ENCODE peak calls at places on chromosomes 7 and 10, in seven cellular contexts. V is stomach, D is tibial nerve, H is uterus, E is fibroblast of lung, L is transverse colon, J is neural progenitor cell. Y is an unnamed sample.
A peak's percentile ranks its signal among the peaks of the same experiment; 100 is the strongest.

GRCh38 chr10:74292871-74293427 is 141.9 kb downstream of the ADK start:
- DNase-seq in H (no peak), D (no peak), J (no peak), L (no peak), V (no peak), E (peak; percentile 94), Y (no peak)

GRCh38 chr10:105538933-105539332 is 897.8 kb downstream of the SORCS3 start:
- DNase-seq in V (no peak), H (no peak), D (no peak), E (no peak), L (no peak), J (peak; percentile 67), Y (no peak)

GRCh38 chr10:106395061-106395749 is 769.3 kb downstream of the SORCS1 start:
- DNase-seq in D (no peak), J (no peak), V (no peak), L (no peak), E (no peak), H (no peak), Y (no peak)

GRCh38 chr7:35571596-35572240 is 123.2 kb downstream of the HERPUD2 start:
- DNase-seq in J (no peak), D (no peak), H (no peak), V (no peak), L (no peak), E (no peak), Y (no peak)

GRCh38 chr7:85159003-85159402 is 27.9 kb downstream of the SEMA3D start:
- DNase-seq in E (no peak), J (no peak), H (no peak), L (no peak), V (no peak), D (no peak), Y (no peak)

GRCh38 chr10:86187840-86188239 is 178.8 kb downstream of the GRID1 start:
- DNase-seq in J (no peak), E (no peak), D (no peak), H (no peak), L (no peak), V (peak; percentile 14), Y (no peak)

GRCh38 chr7:129334473-129334872 is 99.8 kb upstream of the STRIP2 start:
- DNase-seq in H (no peak), L (no peak), V (no peak), J (no peak), D (no peak), E (no peak), Y (no peak)

GRCh38 chr7:78770422-78771410 is 682.8 kb downstream of the MAGI2 start:
- DNase-seq in H (no peak), L (no peak), J (peak; percentile 37), V (no peak), E (peak; percentile 26), D (no peak), Y (no peak)

GRCh38 chr10:81182296-81182695 is 644.6 kb downstream of the SH2D4B start:
- DNase-seq in L (no peak), H (no peak), D (no peak), E (no peak), V (no peak), J (no peak), Y (no peak)

GRCh38 chr7:55234408-55234807 is 130.7 kb upstream of the LANCL2 start:
- DNase-seq in J (no peak), V (no peak), E (no peak), D (no peak), H (no peak), L (no peak), Y (no peak)
- H3K27ac ChIP-seq in J (no peak overlapping the region), V (no peak overlapping the region), E (no peak overlapping the region), D (no peak overlapping the region), H (no peak overlapping the region), L (no peak overlapping the region), Y (no peak overlapping the region)

GRCh38 chr10:70370766-70371165 is 11.7 kb downstream of the LRRC20 start:
- DNase-seq in J (no peak), H (no peak), D (no peak), E (no peak), V (no peak), L (no peak), Y (no peak)
- H3K4me3 ChIP-seq in J (no peak overlapping the region), H (no peak overlapping the region), D (no peak overlapping the region), E (no peak overlapping the region), V (no peak overlapping the region), L (no peak overlapping the region), Y (no peak overlapping the region)

DNA sequence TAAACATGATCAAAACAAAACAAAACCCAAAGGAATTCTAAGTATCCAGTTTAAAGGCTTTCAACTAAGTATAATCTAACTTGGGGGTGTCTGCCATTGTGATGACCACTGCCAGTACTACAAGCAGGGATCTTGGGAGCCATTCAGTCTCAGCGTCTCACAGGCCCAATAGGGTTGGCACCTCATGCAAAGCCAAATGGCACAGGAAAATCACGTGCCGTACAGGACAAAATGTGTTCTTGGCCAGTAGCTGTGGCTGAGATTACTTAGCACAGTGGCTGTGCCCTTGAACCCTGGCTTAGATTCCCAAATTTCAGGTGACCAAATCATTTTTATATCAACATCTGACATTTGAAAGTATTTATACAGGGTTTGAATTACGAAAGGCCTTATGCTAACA is 50.0 kb downstream of the DLD start:
- DNase-seq in L (no peak), E (no peak), V (no peak), H (no peak), D (no peak), J (no peak), Y (no peak)
- H3K27ac ChIP-seq in L (peak overlapping the region; percentile 72), E (no peak overlapping the region), V (no peak overlapping the region), H (peak overlapping the region; percentile 91), D (peak overlapping the region; percentile 82), J (no peak overlapping the region), Y (no peak overlapping the region)

GRCh38 chr10:103451871-103452713 is at the start of gene CALHM2:
- DNase-seq in J (peak; percentile 62), E (peak; percentile 52), L (peak; percentile 67), H (peak; percentile 76), V (peak; percentile 56), D (peak; percentile 68), Y (no peak)

GRCh38 chr10:103451091-103451801 is 924 bp downstream of the CALHM2 start:
- DNase-seq in V (peak; percentile 35), L (peak; percentile 52), H (peak; percentile 79), J (no peak), D (peak; percentile 52), E (peak; percentile 5), Y (peak; percentile 26)

GRCh38 chr10:103455235-103455634 is 3.1 kb upstream of the CALHM2 start:
- DNase-seq in D (no peak), E (no peak), L (no peak), J (no peak), H (no peak), V (no peak), Y (no peak)

GRCh38 chr10:103454026-103454425 is 1.9 kb upstream of the CALHM2 start:
- DNase-seq in L (no peak), H (no peak), V (no peak), D (no peak), E (no peak), J (no peak), Y (no peak)

GRCh38 chr10:103452714-103453230 is 602 bp upstream of the CALHM2 start:
- DNase-seq in E (no peak), J (no peak), V (no peak), L (no peak), D (no peak), H (no peak), Y (no peak)
- H3K4me3 ChIP-seq in E (peak overlapping the region; percentile 0), J (peak overlapping the region; percentile 41), V (peak overlapping the region; percentile 69), L (no peak overlapping the region), D (peak overlapping the region; percentile 77), H (peak overlapping the region; percentile 82), Y (peak overlapping the region; percentile 44)

GRCh38 chr10:52318136-52318810 is 4.2 kb downstream of the DKK1 start:
- DNase-seq in E (peak; percentile 88), J (no peak), H (no peak), D (no peak), V (no peak), L (no peak), Y (no peak)

GRCh38 chr10:52314822-52315552 is 906 bp downstream of the DKK1 start:
- DNase-seq in L (peak; percentile 8), V (no peak), J (peak; percentile 46), E (peak; percentile 62), H (no peak), D (no peak), Y (no peak)

GRCh38 chr10:52316500-52316899 is 2.4 kb downstream of the DKK1 start:
- DNase-seq in V (no peak), E (no peak), D (no peak), J (no peak), L (no peak), H (no peak), Y (no peak)

GRCh38 chr10:52314007-52314821 is at the start of gene DKK1:
- DNase-seq in H (peak; percentile 13), V (peak; percentile 67), E (peak; percentile 69), D (peak; percentile 37), L (peak; percentile 77), J (peak; percentile 87), Y (no peak)

DNA sequence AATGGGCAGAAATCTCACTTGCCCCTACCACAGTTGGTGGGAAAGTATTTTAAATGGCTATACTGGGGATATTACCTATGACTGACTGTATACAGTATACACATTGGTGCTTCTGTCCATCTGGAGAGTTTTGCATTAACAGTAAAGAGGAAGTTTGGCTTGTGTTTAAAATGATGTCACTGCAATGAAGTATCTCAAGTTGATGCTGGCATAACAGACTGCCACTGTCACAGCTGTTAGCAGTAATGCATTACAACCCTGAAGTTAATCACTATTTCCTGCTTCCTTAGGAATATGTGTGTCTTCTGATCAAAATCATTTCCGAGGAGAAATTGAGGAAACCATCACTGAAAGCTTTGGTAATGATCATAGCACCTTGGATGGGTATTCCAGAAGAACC is 1.9 kb downstream of the DKK1 start:
- DNase-seq in D (no peak), E (peak; percentile 36), J (no peak), H (no peak), V (no peak), L (no peak), Y (no peak)
- H3K27ac ChIP-seq in D (no peak overlapping the region), E (peak overlapping the region; percentile 40), J (no peak overlapping the region), H (no peak overlapping the region), V (no peak overlapping the region), L (no peak overlapping the region), Y (no peak overlapping the region)

GRCh38 chr10:96377816-96378294 is 19.1 kb upstream of the OPALIN start:
- DNase-seq in H (peak; percentile 97), V (no peak), D (peak; percentile 18), J (peak; percentile 33), L (peak; percentile 64), E (peak; percentile 32), Y (no peak)

GRCh38 chr10:96374004-96374403 is 15.2 kb upstream of the OPALIN start:
- DNase-seq in V (no peak), L (no peak), D (no peak), H (no peak), J (no peak), E (no peak), Y (no peak)

GRCh38 chr10:96376483-96376882 is 17.7 kb upstream of the OPALIN start:
- DNase-seq in V (no peak), H (no peak), J (no peak), L (no peak), D (no peak), E (no peak), Y (no peak)

GRCh38 chr10:96374985-96375830 is 16.4 kb upstream of the OPALIN start:
- DNase-seq in E (peak; percentile 75), H (peak; percentile 87), J (peak; percentile 95), L (peak; percentile 88), D (peak; percentile 87), V (peak; percentile 88), Y (no peak)

GRCh38 chr10:96374639-96374984 is 15.8 kb upstream of the OPALIN start:
- DNase-seq in D (no peak), H (no peak), E (no peak), J (peak; percentile 59), L (no peak), V (no peak), Y (no peak)
- H3K4me3 ChIP-seq in D (peak overlapping the region; percentile 49), H (no peak overlapping the region), E (no peak overlapping the region), J (peak overlapping the region; percentile 49), L (no peak overlapping the region), V (peak overlapping the region; percentile 47), Y (no peak overlapping the region)

GRCh38 chr10:126904807-126905686 is at the start of gene DOCK1:
- DNase-seq in D (peak; percentile 37), H (peak; percentile 56), J (peak; percentile 86), L (peak; percentile 74), E (peak; percentile 73), V (peak; percentile 67), Y (no peak)
- H3K27ac ChIP-seq in D (peak within 1 kb of the TSS; percentile 94), H (peak within 1 kb of the TSS; percentile 79), J (no peak within 1 kb of the TSS), L (peak within 1 kb of the TSS; percentile 81), E (peak within 1 kb of the TSS; percentile 69), V (peak within 1 kb of the TSS; percentile 81), Y (peak within 1 kb of the TSS; percentile 93)

Y was measured in esophagus squamous epithelium.